ENCODE peak calls at places on chromosomes 5 and 9, in seven cellular contexts. E, R, F, C, H, G and Q are unnamed samples.

GRCh38 chr5:148209151-148209550 is 6.3 kb downstream of the SPINK6 start:
- DNase-seq in C (no peak), G (no peak), E (no peak), F (peak; percentile 1), R (no peak), H (no peak), Q (no peak)

GRCh38 chr9:15272377-15272928 is 34.6 kb downstream of the TTC39B start:
- DNase-seq in F (no peak), G (no peak), R (no peak), E (no peak), C (no peak), H (no peak), Q (no peak)

GRCh38 chr5:175248416-175248905 is 195.5 kb downstream of the DRD1 start:
- DNase-seq in G (no peak), E (no peak), C (no peak), R (no peak), H (no peak), F (no peak), Q (no peak)

GRCh38 chr5:148542812-148543211 is 111.5 kb downstream of the HTR4 start:
- DNase-seq in F (no peak), E (no peak), C (no peak), H (no peak), G (peak; percentile 11), R (no peak), Q (no peak)

GRCh38 chr5:1246711-1247431 is 21.7 kb downstream of the SLC6A18 start:
- DNase-seq in H (no peak), C (peak; percentile 92), R (peak; percentile 91), F (peak; percentile 45), E (peak; percentile 52), G (peak; percentile 65), Q (no peak)

GRCh38 chr5:122076023-122076422 is 2.0 kb downstream of the LOX start:
- DNase-seq in G (no peak), F (peak; percentile 88), H (no peak), R (no peak), C (no peak), E (no peak), Q (no peak)

GRCh38 chr9:90420714-90421513 is 221.7 kb downstream of the DIRAS2 start:
- DNase-seq in E (no peak), F (no peak), C (no peak), R (no peak), G (no peak), H (no peak), Q (no peak)

GRCh38 chr9:132584616-132585560 is 2.5 kb downstream of the BARHL1 start:
- DNase-seq in C (no peak), E (no peak), F (no peak), R (no peak), H (no peak), G (no peak), Q (no peak)

GRCh38 chr9:134669556-134669955 is 28.0 kb downstream of the COL5A1 start:
- DNase-seq in H (no peak), C (no peak), E (no peak), F (no peak), G (no peak), R (no peak), Q (no peak)

GRCh38 chr5:65867509-65868195 is 58.7 kb upstream of the ERBIN start:
- DNase-seq in G (no peak), H (no peak), E (no peak), C (no peak), F (peak; percentile 58), R (no peak), Q (no peak)

GRCh38 chr5:1507016-1507375 is 16.8 kb downstream of the LPCAT1 start:
- DNase-seq in E (no peak), F (no peak), R (no peak), H (no peak), G (no peak), C (no peak), Q (no peak)

GRCh38 chr5:167524941-167525485 is 766.4 kb upstream of the WWC1 start:
- DNase-seq in R (no peak), E (no peak), G (no peak), C (peak; percentile 12), H (no peak), F (no peak), Q (no peak)

GRCh38 chr5:145776886-145777285 is 58.3 kb downstream of the PRELID2 start:
- DNase-seq in H (no peak), C (no peak), G (no peak), R (no peak), F (no peak), E (no peak), Q (no peak)

GRCh38 chr5:53917095-53917494 is 356.7 kb downstream of the NDUFS4 start:
- DNase-seq in R (no peak), G (no peak), F (no peak), E (no peak), C (no peak), H (no peak), Q (no peak)

GRCh38 chr9:138046641-138047301 is 169.2 kb downstream of the CACNA1B start:
- DNase-seq in F (no peak), G (no peak), C (no peak), H (no peak), R (peak; percentile 39), E (peak; percentile 13), Q (no peak)

GRCh38 chr5:33072700-33073099 is 361.6 kb downstream of the NPR3 start:
- DNase-seq in C (no peak), E (no peak), R (no peak), G (no peak), F (no peak), H (no peak), Q (no peak)

GRCh38 chr5:33073856-33074255 is 362.7 kb downstream of the NPR3 start:
- DNase-seq in H (no peak), E (no peak), C (no peak), F (no peak), R (no peak), G (no peak), Q (no peak)

GRCh38 chr5:33072296-33072695 is 361.2 kb downstream of the NPR3 start:
- DNase-seq in C (no peak), E (no peak), G (no peak), H (no peak), R (no peak), F (no peak), Q (no peak)

GRCh38 chr5:33074548-33074947 is 363.4 kb downstream of the NPR3 start:
- DNase-seq in F (no peak), H (no peak), C (no peak), R (no peak), E (no peak), G (no peak), Q (no peak)

DNA sequence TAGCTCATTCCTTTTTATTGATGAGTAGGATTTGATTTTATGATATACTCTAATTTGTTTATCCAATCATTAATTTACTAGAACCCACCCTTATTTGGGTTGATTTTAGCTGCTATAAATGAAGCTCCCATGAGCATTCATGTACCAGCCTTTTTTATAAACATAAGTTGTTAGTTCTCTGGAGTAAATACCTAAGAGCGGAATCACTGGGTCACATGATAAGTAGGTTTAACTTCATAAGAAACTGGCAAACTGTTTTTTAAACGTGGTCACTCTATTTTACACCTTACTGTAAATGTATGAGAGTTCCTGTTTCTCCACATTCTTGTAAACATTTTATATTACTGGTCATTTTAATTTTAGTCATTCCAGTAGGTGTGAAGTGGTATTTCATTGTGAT is 364.6 kb downstream of the NPR3 start:
- DNase-seq in F (no peak), G (no peak), H (no peak), R (no peak), C (no peak), E (no peak), Q (no peak)
- TF ChIP-seq JUND in F (no peak), G (no peak), H (no peak), R (no peak), C (no peak), E (no peak), Q (no peak)

GRCh38 chr5:6572086-6572824 is 60.6 kb downstream of the NSUN2 start:
- DNase-seq in G (no peak), H (no peak), R (no peak), F (no peak), C (no peak), E (no peak), Q (no peak)

GRCh38 chr5:6572825-6573380 is 59.9 kb downstream of the NSUN2 start:
- DNase-seq in H (no peak), C (no peak), E (no peak), F (no peak), G (no peak), R (no peak), Q (no peak)

GRCh38 chr5:6574537-6574936 is 58.3 kb downstream of the NSUN2 start:
- DNase-seq in G (no peak), H (no peak), E (no peak), C (peak; percentile 47), R (no peak), F (no peak), Q (no peak)

GRCh38 chr5:6574111-6574510 is 58.7 kb downstream of the NSUN2 start:
- DNase-seq in R (no peak), E (no peak), F (no peak), H (no peak), C (no peak), G (no peak), Q (no peak)

GRCh38 chr5:6573651-6574101 is 59.2 kb downstream of the NSUN2 start:
- DNase-seq in R (no peak), C (no peak), H (no peak), G (no peak), F (no peak), E (peak; percentile 54), Q (no peak)
- TF ChIP-seq JUND in R (no peak), C (no peak), H (no peak), G (no peak), F (no peak), E (no peak), Q (no peak)

DNA sequence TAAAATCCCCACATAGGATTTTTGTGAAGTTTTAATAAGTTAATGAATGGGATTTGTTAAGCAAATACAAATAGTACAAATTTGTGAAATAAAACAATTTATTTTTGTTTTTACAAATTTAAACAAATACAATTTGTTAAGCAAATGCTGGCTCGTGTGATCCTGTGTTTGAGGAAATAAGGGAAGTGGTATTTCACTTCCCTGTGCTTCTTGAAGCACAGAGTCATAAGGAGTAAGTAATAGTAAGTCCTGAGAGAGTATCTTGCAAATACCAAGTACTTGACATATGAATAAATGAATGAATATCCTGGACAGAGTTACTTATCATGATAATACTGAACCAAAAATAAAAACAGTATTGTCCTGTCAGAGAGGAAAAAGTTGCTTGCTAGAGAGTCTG is 9.1 kb downstream of the SMIM3 start:
- DNase-seq in G (no peak), F (no peak), H (no peak), E (no peak), C (no peak), R (no peak), Q (no peak)
- TF ChIP-seq JUND in G (no peak), F (no peak), H (no peak), E (no peak), C (no peak), R (no peak), Q (no peak)

GRCh38 chr9:98086461-98086860 is 29.9 kb downstream of the NANS start:
- DNase-seq in H (no peak), R (no peak), G (no peak), E (no peak), C (no peak), F (no peak), Q (no peak)
- TF ChIP-seq JUND in H (no peak), R (no peak), G (no peak), E (no peak), C (no peak), F (no peak), Q (no peak)

DNA sequence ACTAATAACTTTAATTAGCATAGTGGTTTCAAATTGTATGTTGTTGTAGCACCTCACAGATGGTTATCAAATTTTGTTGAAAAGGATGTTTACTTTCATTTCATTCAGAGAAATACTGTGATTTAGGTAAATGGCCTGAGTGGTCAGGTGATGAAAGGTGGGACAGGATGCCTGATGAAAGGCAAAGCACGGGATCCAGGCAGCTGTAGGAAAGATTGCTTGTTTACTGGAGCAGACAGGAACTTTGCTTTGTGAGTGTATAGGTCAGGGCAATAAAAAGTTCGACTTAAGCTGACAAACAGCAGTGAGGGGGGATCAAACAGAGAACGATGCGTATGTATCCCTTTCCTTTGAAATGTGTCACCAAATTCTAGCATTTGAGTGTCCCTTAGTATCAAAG is 19.0 kb downstream of the KIAA1958 start:
- DNase-seq in R (no peak), F (peak; percentile 81), H (no peak), E (no peak), C (no peak), G (no peak), Q (no peak)
- TF ChIP-seq JUND in R (no peak), F (no peak), H (no peak), E (no peak), C (no peak), G (no peak), Q (no peak)